ENCODE peak calls at places on chromosomes 3 and 15, in six cellular contexts. P is IMR-90; U is tibial nerve; C is CD4-positive, CD25-positive, alpha-beta regulatory T cell; H is RWPE1; J is breast epithelium. R is an unnamed sample.

GRCh38 chr3:179695672-179696313 is 43.0 kb downstream of the USP13 start:
- DNase-seq in C (no peak), U (no peak), H (no peak), J (no peak), P (no peak), R (no peak)

GRCh38 chr3:6532101-6532500 is 328.8 kb upstream of the GRM7 start:
- DNase-seq in U (no peak), H (no peak), C (no peak), P (no peak), J (no peak), R (no peak)

GRCh38 chr3:30511524-30512278 is 94.7 kb upstream of the TGFBR2 start:
- DNase-seq in J (no peak), P (peak), C (no peak), H (peak), U (peak), R (no peak)

GRCh38 chr3:149554826-149555225 is 80.3 kb downstream of the TM4SF4 start:
- DNase-seq in C (no peak), U (no peak), H (peak), J (no peak), P (peak), R (no peak)

GRCh38 chr3:155730843-155731242 is 14.0 kb downstream of the PLCH1 start:
- DNase-seq in J (no peak), P (no peak), C (no peak), H (no peak), U (no peak), R (peak)

GRCh38 chr3:172161390-172161789 is 122.0 kb downstream of the FNDC3B start:
- DNase-seq in C (no peak), U (no peak), P (no peak), J (no peak), H (no peak), R (no peak)

GRCh38 chr15:57035664-57036063 is 117.2 kb downstream of the TCF12 start:
- DNase-seq in H (no peak), J (no peak), C (no peak), P (no peak), U (no peak), R (no peak)

GRCh38 chr3:72143322-72143721 is 358.4 kb upstream of the PROK2 start:
- DNase-seq in H (no peak), J (no peak), P (peak), C (no peak), U (no peak), R (no peak)

GRCh38 chr3:28590216-28590615 is 241.6 kb upstream of the AZI2 start:
- DNase-seq in U (no peak), C (no peak), J (no peak), H (no peak), P (peak), R (no peak)

GRCh38 chr3:127407026-127407939 is 119.4 kb upstream of the PRR20G start:
- DNase-seq in P (no peak), C (no peak), H (no peak), U (no peak), J (peak), R (peak)

GRCh38 chr3:18033581-18033980 is 291.1 kb upstream of the TBC1D5 start:
- DNase-seq in J (no peak), U (no peak), C (no peak), P (no peak), H (no peak), R (no peak)

GRCh38 chr3:136473716-136474326 is 223.7 kb downstream of the PCCB start:
- DNase-seq in U (no peak), C (no peak), P (peak), J (no peak), H (no peak), R (no peak)

GRCh38 chr15:42138411-42138810 is 18.0 kb downstream of the PLA2G4F start:
- DNase-seq in J (no peak), P (no peak), U (no peak), H (no peak), C (no peak), R (peak)

GRCh38 chr15:74417230-74417629 is 16.5 kb downstream of the SEMA7A start:
- DNase-seq in H (no peak), J (no peak), P (peak), U (no peak), C (no peak), R (no peak)

GRCh38 chr3:137998643-137999042 is 11.3 kb upstream of the CLDN18 start:
- DNase-seq in H (no peak), P (no peak), U (no peak), C (no peak), J (no peak), R (no peak)

GRCh38 chr3:71197841-71198565 is 385.5 kb downstream of the FOXP1 start:
- DNase-seq in C (no peak), H (no peak), J (no peak), P (no peak), U (no peak), R (no peak)

GRCh38 chr3:194956697-194957396 is 271.2 kb downstream of the FAM43A start:
- DNase-seq in U (peak), C (no peak), H (no peak), J (no peak), P (no peak), R (no peak)

GRCh38 chr15:63050737-63051700 is 8.5 kb downstream of the TPM1 start:
- DNase-seq in C (no peak), U (no peak), J (no peak), P (peak), H (no peak), R (no peak)

GRCh38 chr3:179949428-179949827 is 87.3 kb downstream of the PEX5L start:
- DNase-seq in J (no peak), P (no peak), C (no peak), U (no peak), H (no peak), R (no peak)

GRCh38 chr15:101091080-101092017 is 160.5 kb downstream of the CHSY1 start:
- DNase-seq in C (no peak), J (no peak), H (no peak), P (peak), U (no peak), R (no peak)

GRCh38 chr3:51340989-51341636 is 44.0 kb upstream of the MANF start:
- DNase-seq in U (no peak), C (no peak), J (no peak), H (no peak), P (peak), R (no peak)

GRCh38 chr3:181726351-181727121 is 14.8 kb downstream of the SOX2 start:
- DNase-seq in C (no peak), J (no peak), U (no peak), H (peak), P (no peak), R (no peak)

GRCh38 chr15:78209646-78210348 is 24.6 kb downstream of the ACSBG1 start:
- DNase-seq in H (no peak), P (no peak), J (peak), U (no peak), C (no peak), R (peak)

GRCh38 chr15:31372635-31373091 is 46.0 kb downstream of the KLF13 start:
- DNase-seq in U (peak), P (peak), J (no peak), C (no peak), H (peak), R (peak)

GRCh38 chr3:23913873-23914743 is 2.7 kb downstream of the NKIRAS1 start:
- DNase-seq in J (no peak), U (no peak), C (no peak), H (no peak), P (no peak), R (no peak)

GRCh38 chr3:194107126-194107525 is 28.8 kb upstream of the HES1 start:
- DNase-seq in H (no peak), P (no peak), U (no peak), C (no peak), J (no peak), R (no peak)

GRCh38 chr15:55800216-55800615 is 57.3 kb upstream of the PRTG start:
- DNase-seq in P (no peak), J (no peak), H (no peak), C (no peak), U (no peak), R (no peak)

GRCh38 chr15:72584006-72584405 is 70.5 kb upstream of the GOLGA6B start:
- DNase-seq in H (no peak), U (no peak), C (no peak), P (peak), J (no peak), R (no peak)

GRCh38 chr15:30991301-30992072 is at the start of gene MTMR10:
- DNase-seq in U (peak), C (peak), H (peak), P (peak), J (peak), R (peak)

GRCh38 chr3:176799675-176800074 is 397.6 kb downstream of the TBL1XR1 start:
- DNase-seq in H (no peak), P (no peak), J (no peak), C (no peak), U (no peak), R (no peak)

GRCh38 chr3:172646439-172647015 is 64.3 kb downstream of the NCEH1 start:
- DNase-seq in U (peak), H (no peak), J (no peak), C (no peak), P (peak), R (no peak)

DNA sequence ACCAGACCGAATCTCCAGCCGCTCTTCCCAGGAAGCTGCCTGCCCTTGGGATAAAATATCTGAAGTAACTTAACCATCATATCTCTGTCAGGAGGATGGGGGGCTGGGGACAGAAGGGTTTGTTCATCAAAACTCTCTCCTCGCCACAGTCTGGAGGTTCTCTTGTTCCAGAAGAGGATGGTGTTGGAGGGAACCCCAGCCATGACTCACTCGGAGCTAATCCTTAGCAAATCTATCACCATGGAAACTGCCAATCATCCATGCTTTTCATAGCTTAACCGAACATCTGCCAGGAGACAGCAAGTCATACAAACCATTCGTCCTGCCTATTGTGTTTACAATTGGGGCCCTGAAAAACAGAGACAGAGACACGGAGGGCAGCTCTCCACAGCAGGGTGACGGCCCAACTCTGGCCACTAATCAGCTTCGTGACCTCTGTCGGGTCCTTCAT is 73.7 kb upstream of the HEG1 start:
- DNase-seq in H (peak), J (no peak), P (peak), U (peak), C (no peak), R (no peak)
- H3K27ac ChIP-seq in H (peak), J (no peak), P (peak), U (peak), C (no peak), R (peak)

GRCh38 chr15:48402778-48403177 is 71.5 kb downstream of the DUT start:
- DNase-seq in J (no peak), C (no peak), P (no peak), H (no peak), U (no peak), R (no peak)
- H3K27ac ChIP-seq in J (no peak), C (no peak), P (no peak), H (no peak), U (no peak), R (no peak)

DNA sequence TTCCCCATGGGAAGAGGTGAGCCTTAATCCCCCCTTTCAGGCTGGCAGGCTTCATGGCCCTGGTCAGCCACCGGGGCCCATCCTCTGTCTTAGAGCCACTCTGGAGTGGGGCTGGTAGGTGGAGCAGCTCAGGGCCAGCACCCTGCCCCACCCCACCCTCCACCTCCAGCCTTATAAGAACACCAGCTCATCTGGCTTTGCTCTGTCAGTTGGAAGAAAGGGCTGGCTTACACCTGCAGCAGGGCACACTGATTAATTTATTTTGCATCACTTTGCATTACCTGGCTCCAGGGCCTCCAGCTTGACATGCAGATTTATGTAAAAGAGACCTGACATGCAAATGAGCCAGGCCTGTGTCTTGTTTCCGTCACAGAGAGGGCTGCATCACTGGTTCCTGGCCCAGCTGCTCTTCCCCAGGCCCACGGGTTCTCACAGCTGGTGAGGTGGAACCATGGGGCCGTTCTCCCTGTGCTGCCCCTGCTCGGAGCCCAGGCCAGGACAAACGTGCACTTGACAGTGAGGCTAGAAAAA is 44.4 kb upstream of the MAGEF1 start:
- DNase-seq in U (no peak), P (no peak), C (no peak), H (no peak), J (no peak), R (no peak)
- H3K27ac ChIP-seq in U (no peak), P (peak), C (no peak), H (peak), J (no peak), R (peak)

DNA sequence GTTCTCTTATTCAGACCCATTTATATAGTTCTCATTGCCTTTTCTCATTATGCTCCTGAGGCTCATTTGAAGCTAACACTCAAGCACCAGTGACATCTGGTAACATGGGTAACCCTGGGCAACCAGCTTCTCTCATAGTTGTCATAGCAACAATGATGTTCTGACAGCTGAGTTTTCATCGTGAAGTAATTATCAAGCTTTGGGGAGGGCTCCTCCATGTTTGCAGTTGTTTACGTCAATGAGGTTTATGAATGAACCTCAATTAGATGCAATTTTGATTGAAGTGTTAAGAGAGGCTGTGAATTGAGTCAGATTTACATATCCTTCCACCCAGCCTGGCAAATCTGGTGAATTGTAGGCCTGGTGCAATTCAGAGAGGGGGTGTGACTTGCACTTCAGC is 119.3 kb upstream of the CHD2 start:
- DNase-seq in P (no peak), U (no peak), H (no peak), J (no peak), C (no peak), R (no peak)
- H3K27ac ChIP-seq in P (no peak), U (no peak), H (no peak), J (no peak), C (no peak), R (no peak)

GRCh38 chr3:10942806-10943205 is 49.7 kb upstream of the SLC6A1 start:
- DNase-seq in C (no peak), U (no peak), P (no peak), J (no peak), H (no peak), R (no peak)

GRCh38 chr3:10945683-10946287 is 46.8 kb upstream of the SLC6A1 start:
- DNase-seq in J (peak), U (peak), P (peak), H (peak), C (peak), R (no peak)

GRCh38 chr3:10941972-10942371 is 50.6 kb upstream of the SLC6A1 start:
- DNase-seq in U (no peak), H (no peak), C (no peak), P (no peak), J (no peak), R (no peak)

GRCh38 chr3:10946526-10946925 is 46.0 kb upstream of the SLC6A1 start:
- DNase-seq in U (no peak), H (no peak), C (no peak), J (no peak), P (no peak), R (no peak)

GRCh38 chr3:10944866-10945265 is 47.7 kb upstream of the SLC6A1 start:
- DNase-seq in P (no peak), C (no peak), U (no peak), H (no peak), J (no peak), R (no peak)
- H3K27ac ChIP-seq in P (no peak), C (no peak), U (no peak), H (no peak), J (no peak), R (no peak)